ENCODE peak calls at places on chromosomes 6 and 20, in six cellular contexts. B is stimulated activated naive CD4-positive, alpha-beta T cell; I is HT1080; U is body of pancreas; P is CD8-positive, alpha-beta T cell; A is thoracic aorta. Z is an unnamed sample.

GRCh38 chr6:12602951-12603710 is 113.4 kb upstream of the PHACTR1 start:
- DNase-seq in B (no peak), I (peak), U (peak), P (no peak), A (no peak), Z (no peak)

GRCh38 chr6:225121-225721 is 67.1 kb upstream of the DUSP22 start:
- DNase-seq in B (no peak), I (peak), U (no peak), P (peak), A (no peak), Z (peak)

GRCh38 chr6:42368156-42368555 is 83.6 kb downstream of the TRERF1 start:
- DNase-seq in B (no peak), I (no peak), U (no peak), P (peak), A (no peak), Z (no peak)

GRCh38 chr20:19730716-19731115 is 27.3 kb upstream of the RIN2 start:
- DNase-seq in B (no peak), I (no peak), U (no peak), P (no peak), A (no peak), Z (no peak)

GRCh38 chr6:31120151-31120915 is at the start of gene CDSN:
- DNase-seq in B (no peak), I (no peak), U (no peak), P (no peak), A (no peak), Z (no peak)

GRCh38 chr6:124927806-124928205 is 34.4 kb upstream of the RNF217 start:
- DNase-seq in B (no peak), I (peak), U (no peak), P (no peak), A (no peak), Z (no peak)

GRCh38 chr6:166509193-166509592 is 77.3 kb downstream of the RAMACL start:
- DNase-seq in B (no peak), I (no peak), U (no peak), P (no peak), A (no peak), Z (no peak)

GRCh38 chr6:3147914-3148757 is 9.2 kb downstream of the TUBB2A start:
- DNase-seq in B (no peak), I (no peak), U (peak), P (no peak), A (no peak), Z (no peak)

GRCh38 chr20:61445741-61446140 is 193.7 kb downstream of the CDH4 start:
- DNase-seq in B (no peak), I (no peak), U (no peak), P (no peak), A (no peak), Z (no peak)

GRCh38 chr6:57068066-57068465 is 21.6 kb downstream of the KIAA1586 start:
- DNase-seq in B (no peak), I (no peak), U (no peak), P (no peak), A (no peak), Z (no peak)

GRCh38 chr6:17305219-17306001 is 24.2 kb downstream of the RBM24 start:
- DNase-seq in B (no peak), I (peak), U (no peak), P (no peak), A (no peak), Z (no peak)

GRCh38 chr6:16146028-16146427 is 17.1 kb downstream of the MYLIP start:
- DNase-seq in B (no peak), I (no peak), U (no peak), P (no peak), A (no peak), Z (no peak)

GRCh38 chr20:35252037-35252461 is 25.6 kb downstream of the MMP24 start:
- DNase-seq in B (no peak), I (no peak), U (no peak), P (peak), A (no peak), Z (peak)

GRCh38 chr6:9535106-9535505 is 879.8 kb downstream of the TFAP2A start:
- DNase-seq in B (no peak), I (no peak), U (no peak), P (no peak), A (no peak), Z (no peak)

GRCh38 chr6:64224819-64225218 is 589.2 kb downstream of the PHF3 start:
- DNase-seq in B (no peak), I (no peak), U (no peak), P (no peak), A (no peak), Z (no peak)

GRCh38 chr6:112429226-112429625 is 82.1 kb downstream of the RFPL4B start:
- DNase-seq in B (no peak), I (peak), U (no peak), P (no peak), A (no peak), Z (no peak)

Z was measured in naive thymus-derived CD4-positive, alpha-beta T cell.